ENCODE peak calls at places on chromosome 19, in five cellular contexts. One of them, this sample, is unnamed. For H3K9me3, the result is how much of the 10 kb centered on the place peaks cover.

GRCh38 chr19:20664917-20665781 is 3.8 kb upstream of the ZNF626 start:
- DNase-seq in esophagus muscularis mucosa: no peak
- DNase-seq in PC-3: no peak
- DNase-seq in effector memory CD4-positive, alpha-beta T cell: no peak
- DNase-seq in AG04450: no peak
- DNase-seq in this sample: no peak

GRCh38 chr19:51726049-51726448 is 2.3 kb upstream of the HAS1 start:
- DNase-seq in esophagus muscularis mucosa: no peak
- DNase-seq in PC-3: no peak
- DNase-seq in effector memory CD4-positive, alpha-beta T cell: no peak
- DNase-seq in AG04450: no peak
- DNase-seq in this sample: no peak

GRCh38 chr19:18865973-18866799 is 29.8 kb downstream of the CERS1 start:
- DNase-seq in esophagus muscularis mucosa: no peak
- DNase-seq in PC-3: peak
- DNase-seq in effector memory CD4-positive, alpha-beta T cell: peak
- DNase-seq in AG04450: no peak
- DNase-seq in this sample: peak

GRCh38 chr19:41995959-41996797 is 2.1 kb upstream of the ATP1A3 start:
- DNase-seq in esophagus muscularis mucosa: no peak
- DNase-seq in PC-3: no peak
- DNase-seq in effector memory CD4-positive, alpha-beta T cell: no peak
- DNase-seq in AG04450: no peak
- DNase-seq in this sample: no peak

GRCh38 chr19:18541992-18542935 is 1.1 kb downstream of the FKBP8 start:
- DNase-seq in esophagus muscularis mucosa: no peak
- DNase-seq in PC-3: no peak
- DNase-seq in effector memory CD4-positive, alpha-beta T cell: no peak
- DNase-seq in AG04450: no peak
- DNase-seq in this sample: no peak

GRCh38 chr19:58170860-58171259 is 12.0 kb upstream of the ZNF274 start:
- DNase-seq in esophagus muscularis mucosa: no peak
- DNase-seq in PC-3: peak
- DNase-seq in effector memory CD4-positive, alpha-beta T cell: no peak
- DNase-seq in AG04450: no peak
- DNase-seq in this sample: no peak

GRCh38 chr19:584240-585001 is 5.3 kb upstream of the HCN2 start:
- DNase-seq in esophagus muscularis mucosa: no peak
- DNase-seq in PC-3: peak
- DNase-seq in effector memory CD4-positive, alpha-beta T cell: peak
- DNase-seq in AG04450: no peak
- DNase-seq in this sample: no peak

GRCh38 chr19:57941593-57941992 is 5.9 kb downstream of the ZNF256 start:
- DNase-seq in esophagus muscularis mucosa: no peak
- DNase-seq in PC-3: no peak
- DNase-seq in effector memory CD4-positive, alpha-beta T cell: no peak
- DNase-seq in AG04450: no peak
- DNase-seq in this sample: no peak

GRCh38 chr19:42126565-42126964 is 5.7 kb downstream of the POU2F2 start:
- DNase-seq in esophagus muscularis mucosa: no peak
- DNase-seq in PC-3: no peak
- DNase-seq in effector memory CD4-positive, alpha-beta T cell: no peak
- DNase-seq in AG04450: no peak
- DNase-seq in this sample: no peak

GRCh38 chr19:46654621-46655152 is 6.3 kb downstream of the DACT3 start:
- DNase-seq in esophagus muscularis mucosa: no peak
- DNase-seq in PC-3: no peak
- DNase-seq in effector memory CD4-positive, alpha-beta T cell: no peak
- DNase-seq in AG04450: no peak
- DNase-seq in this sample: no peak

GRCh38 chr19:34480971-34481821 is at the start of gene WTIP:
- DNase-seq in esophagus muscularis mucosa: no peak
- DNase-seq in PC-3: peak
- DNase-seq in effector memory CD4-positive, alpha-beta T cell: no peak
- DNase-seq in AG04450: peak
- DNase-seq in this sample: peak

GRCh38 chr19:1913781-1914577 is 8.8 kb downstream of the ADAT3 start:
- DNase-seq in esophagus muscularis mucosa: no peak
- DNase-seq in PC-3: no peak
- DNase-seq in effector memory CD4-positive, alpha-beta T cell: no peak
- DNase-seq in AG04450: no peak
- DNase-seq in this sample: no peak

GRCh38 chr19:1011831-1012333 is 9.0 kb downstream of the TMEM259 start:
- DNase-seq in esophagus muscularis mucosa: no peak
- DNase-seq in PC-3: no peak
- DNase-seq in effector memory CD4-positive, alpha-beta T cell: no peak
- DNase-seq in AG04450: no peak
- DNase-seq in this sample: no peak

GRCh38 chr19:469833-470232 is 9.0 kb upstream of the SHC2 start:
- DNase-seq in esophagus muscularis mucosa: no peak
- DNase-seq in PC-3: no peak
- DNase-seq in effector memory CD4-positive, alpha-beta T cell: no peak
- DNase-seq in AG04450: no peak
- DNase-seq in this sample: no peak

GRCh38 chr19:37172368-37173366 is at the start of gene ZNF585A:
- DNase-seq in esophagus muscularis mucosa: peak
- DNase-seq in PC-3: peak
- DNase-seq in effector memory CD4-positive, alpha-beta T cell: peak
- DNase-seq in AG04450: peak
- DNase-seq in this sample: peak

GRCh38 chr19:49890349-49891311 is 6.1 kb downstream of the IL4I1 start:
- DNase-seq in esophagus muscularis mucosa: no peak
- DNase-seq in PC-3: no peak
- DNase-seq in effector memory CD4-positive, alpha-beta T cell: peak
- DNase-seq in AG04450: no peak
- DNase-seq in this sample: no peak

GRCh38 chr19:43425567-43426392 is 11.1 kb downstream of the TEX101 start:
- DNase-seq in esophagus muscularis mucosa: no peak
- DNase-seq in PC-3: peak
- DNase-seq in effector memory CD4-positive, alpha-beta T cell: no peak
- DNase-seq in AG04450: no peak
- DNase-seq in this sample: no peak

GRCh38 chr19:35306473-35307246 is 14.7 kb downstream of the MAG start:
- DNase-seq in esophagus muscularis mucosa: no peak
- DNase-seq in PC-3: peak
- DNase-seq in effector memory CD4-positive, alpha-beta T cell: no peak
- DNase-seq in AG04450: no peak
- DNase-seq in this sample: no peak

GRCh38 chr19:49393871-49394270 is 5.8 kb downstream of the KASH5 start:
- DNase-seq in esophagus muscularis mucosa: no peak
- DNase-seq in PC-3: no peak
- DNase-seq in effector memory CD4-positive, alpha-beta T cell: no peak
- DNase-seq in AG04450: no peak
- DNase-seq in this sample: no peak

GRCh38 chr19:23314505-23315241 is 64.5 kb upstream of the ZNF724 start:
- DNase-seq in esophagus muscularis mucosa: no peak
- DNase-seq in PC-3: no peak
- DNase-seq in effector memory CD4-positive, alpha-beta T cell: no peak
- DNase-seq in AG04450: no peak
- DNase-seq in this sample: no peak

GRCh38 chr19:45324349-45324907 is 1.8 kb upstream of the CKM start:
- DNase-seq in esophagus muscularis mucosa: no peak
- DNase-seq in PC-3: no peak
- DNase-seq in effector memory CD4-positive, alpha-beta T cell: no peak
- DNase-seq in AG04450: no peak
- DNase-seq in this sample: no peak

GRCh38 chr19:19448238-19448544 is 42.7 kb downstream of the GATAD2A start:
- DNase-seq in esophagus muscularis mucosa: no peak
- DNase-seq in PC-3: no peak
- DNase-seq in effector memory CD4-positive, alpha-beta T cell: no peak
- DNase-seq in AG04450: no peak
- DNase-seq in this sample: no peak

GRCh38 chr19:36573020-36573947 is at the start of gene ZNF529:
- DNase-seq in esophagus muscularis mucosa: peak
- DNase-seq in PC-3: peak
- DNase-seq in effector memory CD4-positive, alpha-beta T cell: peak
- DNase-seq in AG04450: peak
- DNase-seq in this sample: peak

GRCh38 chr19:1254081-1254527 is 5.7 kb downstream of the MIDN start:
- DNase-seq in esophagus muscularis mucosa: no peak
- DNase-seq in PC-3: no peak
- DNase-seq in effector memory CD4-positive, alpha-beta T cell: no peak
- DNase-seq in AG04450: no peak
- DNase-seq in this sample: no peak

DNA sequence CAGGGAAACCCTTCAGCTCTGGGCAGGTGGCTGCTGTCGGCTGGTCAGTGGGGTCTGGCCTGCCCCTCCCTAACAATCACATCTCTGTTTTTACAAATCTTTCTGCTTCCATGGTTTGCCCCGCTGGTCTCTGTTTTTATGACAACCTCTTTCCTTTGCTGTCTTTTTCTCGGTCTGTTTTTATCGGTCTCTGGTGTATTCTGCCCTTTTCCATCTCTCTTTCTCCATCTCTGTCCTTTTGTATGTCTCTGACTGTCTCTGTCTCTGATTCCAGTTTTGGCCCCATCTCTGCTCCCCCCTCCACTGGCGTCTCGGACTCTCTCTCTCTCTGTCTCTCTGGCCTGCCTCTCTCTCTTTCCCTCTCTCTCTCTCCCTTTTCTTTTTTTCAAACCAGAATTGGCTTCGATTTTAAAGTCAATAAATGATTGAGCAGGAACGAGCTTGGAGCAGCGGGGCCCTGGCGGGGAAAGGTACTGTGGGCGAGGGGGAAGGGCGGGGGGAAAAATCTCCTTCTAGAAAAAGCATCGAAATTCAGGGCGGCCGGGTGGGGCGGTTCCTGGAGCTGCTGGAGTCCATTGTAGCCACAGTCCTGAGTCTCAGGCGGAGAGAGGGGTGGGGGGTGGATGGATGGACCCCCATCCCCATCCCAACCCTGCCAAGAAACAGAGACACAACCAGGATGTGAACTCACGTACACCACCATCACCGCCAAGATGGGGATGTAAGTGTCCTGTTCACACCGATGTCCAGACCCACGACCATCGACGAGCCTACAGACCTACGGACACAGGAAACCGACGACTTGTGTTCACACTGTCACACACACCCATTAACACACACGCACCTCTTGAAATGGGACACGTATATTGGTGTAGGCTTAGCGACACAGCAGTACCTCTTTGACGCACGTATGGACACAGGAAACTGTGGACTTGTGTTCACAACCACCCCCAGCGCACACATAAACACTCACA is 3.0 kb downstream of the NFIX start:
- DNase-seq in esophagus muscularis mucosa: no peak
- DNase-seq in PC-3: no peak
- DNase-seq in effector memory CD4-positive, alpha-beta T cell: no peak
- DNase-seq in AG04450: no peak
- DNase-seq in this sample: peak
- H3K27ac ChIP-seq in esophagus muscularis mucosa: peak
- H3K27ac ChIP-seq in PC-3: no peak
- H3K27ac ChIP-seq in effector memory CD4-positive, alpha-beta T cell: no peak
- H3K27ac ChIP-seq in AG04450: no peak
- H3K27ac ChIP-seq in this sample: no peak

DNA sequence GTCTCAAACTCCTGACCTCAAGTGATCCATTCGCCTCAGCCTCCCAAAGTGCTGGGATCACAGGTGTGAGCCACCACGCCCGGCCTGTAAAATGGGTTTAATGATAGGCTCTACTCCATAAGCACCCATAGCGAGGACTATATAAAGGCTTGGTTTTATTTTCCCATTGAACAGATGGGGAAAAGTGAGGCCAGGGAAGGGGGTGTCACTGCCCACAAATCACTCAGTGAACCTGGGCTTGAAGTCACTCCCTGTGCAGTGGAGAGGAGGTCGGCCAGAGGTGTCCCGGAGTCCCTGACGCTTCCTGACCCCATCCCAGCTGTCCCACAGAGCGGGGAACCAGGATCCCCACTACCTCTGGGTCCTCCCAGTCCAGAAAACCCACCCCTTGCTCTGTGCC is 14.9 kb downstream of the TLE2 start:
- DNase-seq in esophagus muscularis mucosa: no peak
- DNase-seq in PC-3: no peak
- DNase-seq in effector memory CD4-positive, alpha-beta T cell: no peak
- DNase-seq in AG04450: no peak
- DNase-seq in this sample: no peak
- H3K9me3 ChIP-seq in esophagus muscularis mucosa: under half
- H3K9me3 ChIP-seq in PC-3: under half
- H3K9me3 ChIP-seq in effector memory CD4-positive, alpha-beta T cell: under half
- H3K9me3 ChIP-seq in AG04450: under half
- H3K9me3 ChIP-seq in this sample: under half

GRCh38 chr19:4916292-4917082 is 7.2 kb downstream of the UHRF1 start:
- DNase-seq in esophagus muscularis mucosa: no peak
- DNase-seq in PC-3: no peak
- DNase-seq in effector memory CD4-positive, alpha-beta T cell: peak
- DNase-seq in AG04450: no peak
- DNase-seq in this sample: no peak
- H3K27ac ChIP-seq in esophagus muscularis mucosa: no peak
- H3K27ac ChIP-seq in PC-3: no peak
- H3K27ac ChIP-seq in effector memory CD4-positive, alpha-beta T cell: peak
- H3K27ac ChIP-seq in AG04450: peak
- H3K27ac ChIP-seq in this sample: no peak

DNA sequence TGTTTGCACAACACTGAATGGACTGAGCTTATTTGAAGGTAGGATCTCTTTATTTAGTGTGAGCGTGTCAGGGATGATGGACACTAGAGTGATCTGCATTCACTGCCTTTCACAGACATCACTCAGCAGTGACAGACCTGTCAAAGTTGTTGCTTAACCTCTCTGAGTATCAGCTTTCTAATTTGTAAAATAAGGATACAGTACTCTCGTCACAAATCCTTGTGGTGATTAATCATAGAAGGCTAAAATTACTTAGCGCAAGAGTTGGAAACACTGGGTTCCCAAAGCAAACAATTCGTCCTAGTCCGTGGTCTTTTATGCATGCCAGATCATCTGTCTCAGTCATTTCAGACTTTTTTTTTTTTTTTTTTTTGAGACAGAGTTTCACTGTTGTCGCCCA is 16.6 kb downstream of the CARD8 start:
- DNase-seq in esophagus muscularis mucosa: no peak
- DNase-seq in PC-3: no peak
- DNase-seq in effector memory CD4-positive, alpha-beta T cell: no peak
- DNase-seq in AG04450: no peak
- DNase-seq in this sample: no peak
- H3K9me3 ChIP-seq in esophagus muscularis mucosa: under half
- H3K9me3 ChIP-seq in PC-3: under half
- H3K9me3 ChIP-seq in effector memory CD4-positive, alpha-beta T cell: under half
- H3K9me3 ChIP-seq in AG04450: under half
- H3K9me3 ChIP-seq in this sample: under half

GRCh38 chr19:15194938-15195337 is 5.9 kb downstream of the NOTCH3 start:
- DNase-seq in esophagus muscularis mucosa: no peak
- DNase-seq in PC-3: no peak
- DNase-seq in effector memory CD4-positive, alpha-beta T cell: no peak
- DNase-seq in AG04450: no peak
- DNase-seq in this sample: no peak
- H3K27ac ChIP-seq in esophagus muscularis mucosa: peak
- H3K27ac ChIP-seq in PC-3: peak
- H3K27ac ChIP-seq in effector memory CD4-positive, alpha-beta T cell: no peak
- H3K27ac ChIP-seq in AG04450: peak
- H3K27ac ChIP-seq in this sample: peak